ENCODE peak calls at places on chromosomes 4 and X, in six cellular contexts. I, X, E, C, Y and B are unnamed samples.
A peak's percentile ranks its signal among the peaks of the same experiment; 100 is the strongest.

GRCh38 chr4:183599284-183599683 is 59.7 kb downstream of the RWDD4 start:
- DNase-seq in E (no peak), C (no peak), Y (no peak), X (no peak), I (no peak), B (no peak)

GRCh38 chrX:14356401-14356800 is 172.9 kb upstream of the GLRA2 start:
- DNase-seq in Y (no peak), C (no peak), X (no peak), E (no peak), I (peak; percentile 9), B (no peak)

GRCh38 chrX:65600106-65600505 is 65.5 kb upstream of the LAS1L start:
- DNase-seq in X (no peak), C (no peak), E (no peak), I (no peak), Y (no peak), B (no peak)

GRCh38 chrX:143437439-143437838 is 79.8 kb downstream of the SPANXN3 start:
- DNase-seq in E (no peak), C (no peak), I (peak; percentile 6), Y (no peak), X (no peak), B (no peak)

GRCh38 chrX:106999002-106999975 is 723 bp downstream of the MORC4 start:
- DNase-seq in Y (peak; percentile 54), X (peak; percentile 77), E (peak; percentile 7), C (peak; percentile 57), I (peak; percentile 59), B (peak; percentile 70)

GRCh38 chrX:39528161-39528560 is 569.6 kb downstream of the BCOR start:
- DNase-seq in E (no peak), X (no peak), I (no peak), Y (no peak), C (no peak), B (peak; percentile 35)

GRCh38 chr4:103482471-103482870 is 237.3 kb downstream of the TACR3 start:
- DNase-seq in Y (no peak), I (no peak), X (no peak), E (no peak), C (no peak), B (no peak)

GRCh38 chr4:110175634-110176033 is 22.8 kb downstream of the ELOVL6 start:
- DNase-seq in C (no peak), X (no peak), I (no peak), Y (no peak), E (no peak), B (no peak)

GRCh38 chrX:53682885-53683555 is 3.5 kb downstream of the HUWE1 start:
- DNase-seq in I (peak; percentile 82), E (peak; percentile 1), X (peak; percentile 40), Y (peak; percentile 27), C (peak; percentile 23), B (peak; percentile 75)

GRCh38 chr4:157080605-157081004 is 4.7 kb downstream of the GLRB start:
- DNase-seq in X (no peak), E (no peak), I (peak; percentile 19), Y (no peak), C (no peak), B (no peak)

GRCh38 chr4:4289055-4289454 is 899 bp downstream of the LYAR start:
- DNase-seq in I (no peak), X (no peak), Y (no peak), E (no peak), C (no peak), B (no peak)

GRCh38 chr4:92451792-92452191 is 148.0 kb downstream of the GRID2 start:
- DNase-seq in Y (no peak), I (no peak), X (no peak), E (no peak), C (no peak), B (no peak)

GRCh38 chr4:26248647-26249046 is 72.2 kb upstream of the RBPJ start:
- DNase-seq in E (no peak), I (peak; percentile 48), X (peak; percentile 24), Y (peak; percentile 52), C (no peak), B (no peak)

GRCh38 chr4:92012899-92013867 is 290.6 kb upstream of the GRID2 start:
- DNase-seq in Y (no peak), E (no peak), I (no peak), X (no peak), C (no peak), B (peak; percentile 91)

GRCh38 chrX:17160971-17161370 is 214.0 kb upstream of the NHS start:
- DNase-seq in E (no peak), Y (no peak), I (no peak), X (no peak), C (no peak), B (no peak)

GRCh38 chr4:83109480-83110221 is 4.9 kb downstream of the PLAC8 start:
- DNase-seq in X (peak; percentile 21), Y (no peak), E (peak; percentile 20), C (peak; percentile 34), I (peak; percentile 66), B (peak; percentile 88)

GRCh38 chr4:55435136-55435535 is 39.4 kb downstream of the TMEM165 start:
- DNase-seq in I (peak; percentile 34), E (no peak), Y (no peak), X (no peak), C (no peak), B (no peak)

GRCh38 chr4:117560329-117560728 is 474.0 kb upstream of the NDST3 start:
- DNase-seq in X (no peak), Y (no peak), C (no peak), I (peak; percentile 42), E (no peak), B (no peak)

GRCh38 chrX:140180585-140180984 is 215.3 kb upstream of the CXorf66 start:
- DNase-seq in E (no peak), X (no peak), Y (no peak), I (no peak), C (no peak), B (no peak)

GRCh38 chr4:11367371-11367770 is 61.3 kb downstream of the HS3ST1 start:
- DNase-seq in Y (peak; percentile 78), X (peak; percentile 94), I (peak; percentile 41), E (no peak), C (no peak), B (no peak)

GRCh38 chr4:158209825-158210807 is at the start of gene TMEM144:
- DNase-seq in C (no peak), I (peak; percentile 93), X (peak; percentile 94), E (peak; percentile 6), Y (peak; percentile 91), B (peak; percentile 96)

GRCh38 chr4:176238819-176239218 is 30.2 kb downstream of the ASB5 start:
- DNase-seq in I (no peak), Y (no peak), C (no peak), E (no peak), X (no peak), B (no peak)

GRCh38 chrX:143788265-143788664 is 67.7 kb upstream of the SPANXN2 start:
- DNase-seq in C (no peak), Y (no peak), X (peak; percentile 13), E (no peak), I (peak; percentile 46), B (no peak)

GRCh38 chr4:105387466-105387865 is 86.4 kb downstream of the PPA2 start:
- DNase-seq in E (no peak), C (no peak), I (no peak), Y (no peak), X (no peak), B (no peak)

GRCh38 chr4:185774815-185775684 is 36.9 kb downstream of the SORBS2 start:
- DNase-seq in X (no peak), E (no peak), I (peak; percentile 80), Y (no peak), C (no peak), B (no peak)

GRCh38 chrX:143429021-143429570 is 88.2 kb downstream of the SPANXN3 start:
- DNase-seq in E (no peak), X (no peak), I (peak; percentile 0), C (no peak), Y (no peak), B (no peak)

GRCh38 chr4:154626793-154627484 is 14.5 kb upstream of the FGG start:
- DNase-seq in I (peak; percentile 37), E (no peak), Y (peak; percentile 28), X (peak; percentile 82), C (peak; percentile 22), B (peak; percentile 93)

GRCh38 chrX:150155396-150156048 is 207.6 kb upstream of the MAMLD1 start:
- DNase-seq in E (no peak), Y (no peak), I (peak; percentile 72), X (no peak), C (no peak), B (peak; percentile 13)

GRCh38 chrX:11537141-11537540 is 128.6 kb downstream of the ARHGAP6 start:
- DNase-seq in I (no peak), X (no peak), C (no peak), Y (no peak), E (no peak), B (no peak)

GRCh38 chrX:119240356-119240755 is 4.3 kb downstream of the PGRMC1 start:
- DNase-seq in Y (no peak), I (no peak), X (no peak), E (no peak), C (no peak), B (no peak)

GRCh38 chrX:119236599-119237525 is 777 bp downstream of the PGRMC1 start:
- DNase-seq in X (peak; percentile 37), I (peak; percentile 71), E (no peak), C (no peak), Y (peak; percentile 36), B (peak; percentile 44)

GRCh38 chrX:119235872-119236598 is at the start of gene PGRMC1:
- DNase-seq in Y (peak; percentile 79), X (peak; percentile 83), I (peak; percentile 80), E (peak; percentile 68), C (peak; percentile 81), B (peak; percentile 89)

GRCh38 chrX:119237526-119238035 is 1.5 kb downstream of the PGRMC1 start:
- DNase-seq in C (no peak), I (no peak), X (no peak), Y (no peak), E (no peak), B (peak; percentile 50)

DNA sequence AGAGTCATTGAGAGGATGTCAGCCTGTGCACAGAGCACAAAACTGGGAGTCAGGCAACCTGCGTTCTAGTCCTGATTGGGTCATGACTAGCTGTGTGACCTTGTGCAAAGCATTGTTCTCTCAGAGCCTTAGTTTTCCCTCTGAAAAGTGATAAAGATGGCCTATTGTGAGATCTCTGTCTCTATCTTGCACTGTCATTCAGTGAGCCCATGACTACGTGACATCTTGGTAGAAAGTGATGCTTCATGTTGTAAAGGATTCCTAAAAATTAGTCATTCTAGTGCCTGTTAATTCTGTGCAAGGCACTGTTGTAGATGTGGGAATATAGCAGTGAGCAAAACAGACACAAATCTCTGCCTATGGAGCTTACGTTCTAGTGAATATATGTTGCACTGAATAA is 2.5 kb downstream of the PGRMC1 start:
- DNase-seq in Y (no peak), I (peak; percentile 16), C (no peak), X (no peak), E (no peak), B (no peak)
- H3K4me1 ChIP-seq in Y (no peaks in the 10 kb centered on the region), I (peaks cover 4% of the 10 kb centered on the region), C (peaks cover 11% of the 10 kb centered on the region), X (no peaks in the 10 kb centered on the region), E (peaks cover 8% of the 10 kb centered on the region), B (no peaks in the 10 kb centered on the region)

GRCh38 chr4:138751290-138751689 is 264.3 kb upstream of the NOCT start:
- DNase-seq in X (no peak), Y (no peak), E (no peak), C (no peak), I (no peak), B (no peak)
- H3K4me3 ChIP-seq in X (no peak overlapping the region), Y (no peak overlapping the region), E (no peak overlapping the region), C (no peak overlapping the region), I (no peak overlapping the region), B (no peak overlapping the region)

GRCh38 chr4:77820836-77821561 is 1.8 kb upstream of the CNOT6L start:
- DNase-seq in I (no peak), C (no peak), Y (no peak), X (no peak), E (no peak), B (no peak)
- H3K4me1 ChIP-seq in I (no peaks in the 10 kb centered on the region), C (peaks cover 32% of the 10 kb centered on the region), Y (peaks cover 4% of the 10 kb centered on the region), X (peaks cover 17% of the 10 kb centered on the region), E (peaks cover 37% of the 10 kb centered on the region), B (no peaks in the 10 kb centered on the region)

GRCh38 chrX:25144043-25144940 is 128.5 kb upstream of the ARX start:
- DNase-seq in X (peak; percentile 80), C (peak; percentile 13), Y (peak; percentile 35), I (peak; percentile 41), E (peak; percentile 8), B (peak; percentile 87)
- H3K4me3 ChIP-seq in X (no peak overlapping the region), C (no peak overlapping the region), Y (no peak overlapping the region), I (no peak overlapping the region), E (no peak overlapping the region), B (no peak overlapping the region)